ENCODE peak calls at places on chromosomes 1 and 21, in seven cellular contexts. One of them, this sample, is unnamed.

GRCh38 chr21:46237474-46237873 is 8.9 kb upstream of the LSS start:
- DNase-seq in uterus: no peak
- DNase-seq in adrenal gland: no peak
- DNase-seq in NB4: no peak
- DNase-seq in H54: no peak
- DNase-seq in HepG2: no peak
- DNase-seq in body of pancreas: no peak
- DNase-seq in this sample: no peak

GRCh38 chr1:90925928-90926869 is 95.6 kb downstream of the ZNF644 start:
- DNase-seq in uterus: no peak
- DNase-seq in body of pancreas: no peak
- DNase-seq in adrenal gland: no peak
- DNase-seq in NB4: peak; percentile 76
- DNase-seq in HepG2: peak; percentile 23
- DNase-seq in H54: no peak
- DNase-seq in this sample: peak; percentile 59

GRCh38 chr1:233440952-233441401 is 113.5 kb downstream of the MAP3K21 start:
- DNase-seq in NB4: peak; percentile 67
- DNase-seq in H54: peak; percentile 15
- DNase-seq in adrenal gland: peak; percentile 29
- DNase-seq in HepG2: peak; percentile 31
- DNase-seq in body of pancreas: peak; percentile 52
- DNase-seq in uterus: no peak
- DNase-seq in this sample: peak; percentile 34

GRCh38 chr1:10793129-10793651 is 3.3 kb downstream of the CASZ1 start:
- DNase-seq in NB4: peak; percentile 74
- DNase-seq in adrenal gland: no peak
- DNase-seq in uterus: no peak
- DNase-seq in HepG2: no peak
- DNase-seq in body of pancreas: no peak
- DNase-seq in H54: no peak
- DNase-seq in this sample: no peak

GRCh38 chr1:213596729-213597128 is 391.0 kb upstream of the PROX1 start:
- DNase-seq in H54: no peak
- DNase-seq in body of pancreas: peak; percentile 32
- DNase-seq in HepG2: no peak
- DNase-seq in NB4: no peak
- DNase-seq in uterus: no peak
- DNase-seq in adrenal gland: no peak
- DNase-seq in this sample: no peak

GRCh38 chr1:77583483-77583882 is 99.0 kb downstream of the ZZZ3 start:
- DNase-seq in HepG2: no peak
- DNase-seq in adrenal gland: no peak
- DNase-seq in uterus: no peak
- DNase-seq in body of pancreas: no peak
- DNase-seq in NB4: no peak
- DNase-seq in H54: no peak
- DNase-seq in this sample: no peak

GRCh38 chr1:201191723-201192477 is 1.3 kb downstream of the IGFN1 start:
- DNase-seq in H54: peak; percentile 89
- DNase-seq in uterus: peak; percentile 59
- DNase-seq in body of pancreas: no peak
- DNase-seq in HepG2: no peak
- DNase-seq in adrenal gland: no peak
- DNase-seq in NB4: peak; percentile 48
- DNase-seq in this sample: no peak

GRCh38 chr21:33019885-33020557 is 5.7 kb upstream of the OLIG2 start:
- DNase-seq in adrenal gland: no peak
- DNase-seq in NB4: no peak
- DNase-seq in HepG2: no peak
- DNase-seq in body of pancreas: no peak
- DNase-seq in uterus: no peak
- DNase-seq in H54: no peak
- DNase-seq in this sample: peak; percentile 12

GRCh38 chr1:30735124-30735523 is 11.7 kb upstream of the MATN1 start:
- DNase-seq in uterus: no peak
- DNase-seq in body of pancreas: no peak
- DNase-seq in H54: no peak
- DNase-seq in adrenal gland: no peak
- DNase-seq in NB4: no peak
- DNase-seq in HepG2: no peak
- DNase-seq in this sample: no peak

GRCh38 chr1:228064741-228065542 is 17.6 kb upstream of the ARF1 start:
- DNase-seq in uterus: no peak
- DNase-seq in HepG2: no peak
- DNase-seq in body of pancreas: no peak
- DNase-seq in NB4: no peak
- DNase-seq in adrenal gland: no peak
- DNase-seq in H54: no peak
- DNase-seq in this sample: no peak

GRCh38 chr1:187928288-187928687 is 1099.5 kb downstream of the PLA2G4A start:
- DNase-seq in NB4: no peak
- DNase-seq in HepG2: peak; percentile 29
- DNase-seq in H54: no peak
- DNase-seq in uterus: no peak
- DNase-seq in adrenal gland: no peak
- DNase-seq in body of pancreas: no peak
- DNase-seq in this sample: no peak

GRCh38 chr1:155062702-155063411 is 683 bp upstream of the EFNA4 start:
- DNase-seq in uterus: peak; percentile 59
- DNase-seq in adrenal gland: peak; percentile 76
- DNase-seq in NB4: no peak
- DNase-seq in H54: no peak
- DNase-seq in body of pancreas: peak; percentile 69
- DNase-seq in HepG2: peak; percentile 38
- DNase-seq in this sample: peak; percentile 72

GRCh38 chr1:111571987-111572386 is 47.6 kb upstream of the RAP1A start:
- DNase-seq in adrenal gland: peak; percentile 24
- DNase-seq in H54: no peak
- DNase-seq in HepG2: no peak
- DNase-seq in NB4: no peak
- DNase-seq in uterus: no peak
- DNase-seq in body of pancreas: no peak
- DNase-seq in this sample: no peak

GRCh38 chr1:227268943-227269342 is 49.3 kb downstream of the CDC42BPA start:
- DNase-seq in body of pancreas: no peak
- DNase-seq in uterus: no peak
- DNase-seq in H54: no peak
- DNase-seq in NB4: no peak
- DNase-seq in HepG2: no peak
- DNase-seq in adrenal gland: no peak
- DNase-seq in this sample: no peak

GRCh38 chr1:17233675-17234074 is 15.2 kb upstream of the PADI3 start:
- DNase-seq in NB4: peak; percentile 74
- DNase-seq in HepG2: no peak
- DNase-seq in body of pancreas: peak; percentile 88
- DNase-seq in H54: peak; percentile 79
- DNase-seq in uterus: no peak
- DNase-seq in adrenal gland: peak; percentile 26
- DNase-seq in this sample: no peak

GRCh38 chr1:240091614-240092300 is at the start of gene FMN2:
- DNase-seq in uterus: no peak
- DNase-seq in body of pancreas: no peak
- DNase-seq in HepG2: peak; percentile 0
- DNase-seq in H54: peak; percentile 60
- DNase-seq in NB4: no peak
- DNase-seq in adrenal gland: peak; percentile 18
- DNase-seq in this sample: no peak

GRCh38 chr1:240462766-240463410 is 149.1 kb downstream of the GREM2 start:
- DNase-seq in HepG2: no peak
- DNase-seq in body of pancreas: no peak
- DNase-seq in adrenal gland: no peak
- DNase-seq in uterus: no peak
- DNase-seq in NB4: peak; percentile 13
- DNase-seq in H54: no peak
- DNase-seq in this sample: no peak

GRCh38 chr1:3307359-3307758 is 147.1 kb upstream of the ARHGEF16 start:
- DNase-seq in adrenal gland: no peak
- DNase-seq in uterus: no peak
- DNase-seq in H54: no peak
- DNase-seq in NB4: no peak
- DNase-seq in body of pancreas: no peak
- DNase-seq in HepG2: no peak
- DNase-seq in this sample: no peak
- TF ChIP-seq POLR2A in adrenal gland: no peak
- TF ChIP-seq POLR2A in uterus: no peak
- TF ChIP-seq POLR2A in H54: no peak
- TF ChIP-seq POLR2A in NB4: no peak
- TF ChIP-seq POLR2A in body of pancreas: no peak
- TF ChIP-seq POLR2A in HepG2: no peak
- TF ChIP-seq POLR2A in this sample: no peak

GRCh38 chr1:1567152-1567830 is 7.4 kb downstream of the SSU72 start:
- DNase-seq in uterus: no peak
- DNase-seq in H54: no peak
- DNase-seq in body of pancreas: no peak
- DNase-seq in NB4: no peak
- DNase-seq in HepG2: no peak
- DNase-seq in adrenal gland: no peak
- DNase-seq in this sample: no peak

GRCh38 chr1:1563688-1564087 is 11.0 kb downstream of the SSU72 start:
- DNase-seq in adrenal gland: no peak
- DNase-seq in body of pancreas: no peak
- DNase-seq in uterus: no peak
- DNase-seq in NB4: no peak
- DNase-seq in HepG2: no peak
- DNase-seq in H54: no peak
- DNase-seq in this sample: no peak

GRCh38 chr1:1567831-1568380 is 6.8 kb downstream of the SSU72 start:
- DNase-seq in uterus: no peak
- DNase-seq in NB4: no peak
- DNase-seq in adrenal gland: no peak
- DNase-seq in H54: no peak
- DNase-seq in body of pancreas: no peak
- DNase-seq in HepG2: no peak
- DNase-seq in this sample: no peak

GRCh38 chr1:1564278-1564677 is 10.4 kb downstream of the SSU72 start:
- DNase-seq in NB4: no peak
- DNase-seq in adrenal gland: no peak
- DNase-seq in body of pancreas: no peak
- DNase-seq in H54: no peak
- DNase-seq in uterus: no peak
- DNase-seq in HepG2: no peak
- DNase-seq in this sample: peak; percentile 27

DNA sequence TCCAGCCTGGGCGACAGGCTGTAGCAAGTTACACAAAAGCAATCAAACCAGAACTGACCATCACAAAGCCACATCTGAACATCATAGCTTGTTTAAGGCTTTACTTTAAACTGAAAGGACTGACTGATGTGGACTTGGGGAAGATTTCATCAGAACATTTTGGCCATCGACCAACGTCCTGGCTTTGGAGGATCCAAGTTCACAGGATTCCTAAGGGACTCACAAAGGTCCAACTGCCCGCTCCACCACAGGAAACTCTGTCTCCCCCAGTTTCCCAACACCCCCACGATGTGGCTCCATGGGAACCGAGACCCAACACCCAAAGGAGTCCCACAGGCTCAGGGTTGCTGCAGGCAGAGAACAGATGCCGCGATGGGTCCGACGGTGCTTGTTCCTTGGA is 9.3 kb downstream of the SSU72 start:
- DNase-seq in HepG2: no peak
- DNase-seq in adrenal gland: no peak
- DNase-seq in body of pancreas: no peak
- DNase-seq in H54: no peak
- DNase-seq in NB4: no peak
- DNase-seq in uterus: no peak
- DNase-seq in this sample: no peak
- TF ChIP-seq POLR2A in HepG2: no peak
- TF ChIP-seq POLR2A in adrenal gland: no peak
- TF ChIP-seq POLR2A in body of pancreas: no peak
- TF ChIP-seq POLR2A in H54: no peak
- TF ChIP-seq POLR2A in NB4: no peak
- TF ChIP-seq POLR2A in uterus: no peak
- TF ChIP-seq POLR2A in this sample: no peak

GRCh38 chr1:1024421-1025415 is 4.8 kb downstream of the AGRN start:
- DNase-seq in H54: peak; percentile 66
- DNase-seq in adrenal gland: no peak
- DNase-seq in body of pancreas: peak; percentile 80
- DNase-seq in uterus: no peak
- DNase-seq in HepG2: peak; percentile 56
- DNase-seq in NB4: no peak
- DNase-seq in this sample: no peak
- TF ChIP-seq POLR2A in H54: no peak
- TF ChIP-seq POLR2A in adrenal gland: no peak
- TF ChIP-seq POLR2A in body of pancreas: peak; percentile 87
- TF ChIP-seq POLR2A in uterus: no peak
- TF ChIP-seq POLR2A in HepG2: no peak
- TF ChIP-seq POLR2A in NB4: no peak
- TF ChIP-seq POLR2A in this sample: no peak

GRCh38 chr1:46183926-46184557 is 7.8 kb upstream of the P3R3URF start:
- DNase-seq in adrenal gland: no peak
- DNase-seq in body of pancreas: no peak
- DNase-seq in HepG2: no peak
- DNase-seq in NB4: no peak
- DNase-seq in uterus: no peak
- DNase-seq in H54: no peak
- DNase-seq in this sample: no peak

GRCh38 chr1:46184920-46185658 is 8.8 kb upstream of the P3R3URF start:
- DNase-seq in body of pancreas: no peak
- DNase-seq in uterus: no peak
- DNase-seq in adrenal gland: no peak
- DNase-seq in NB4: no peak
- DNase-seq in H54: no peak
- DNase-seq in HepG2: no peak
- DNase-seq in this sample: no peak

GRCh38 chr1:46186076-46186475 is 9.8 kb upstream of the P3R3URF start:
- DNase-seq in NB4: no peak
- DNase-seq in adrenal gland: no peak
- DNase-seq in H54: no peak
- DNase-seq in uterus: no peak
- DNase-seq in body of pancreas: no peak
- DNase-seq in HepG2: no peak
- DNase-seq in this sample: no peak

GRCh38 chr1:46181343-46182260 is 5.3 kb upstream of the P3R3URF start:
- DNase-seq in uterus: no peak
- DNase-seq in HepG2: no peak
- DNase-seq in body of pancreas: no peak
- DNase-seq in H54: no peak
- DNase-seq in NB4: no peak
- DNase-seq in adrenal gland: no peak
- DNase-seq in this sample: no peak

DNA sequence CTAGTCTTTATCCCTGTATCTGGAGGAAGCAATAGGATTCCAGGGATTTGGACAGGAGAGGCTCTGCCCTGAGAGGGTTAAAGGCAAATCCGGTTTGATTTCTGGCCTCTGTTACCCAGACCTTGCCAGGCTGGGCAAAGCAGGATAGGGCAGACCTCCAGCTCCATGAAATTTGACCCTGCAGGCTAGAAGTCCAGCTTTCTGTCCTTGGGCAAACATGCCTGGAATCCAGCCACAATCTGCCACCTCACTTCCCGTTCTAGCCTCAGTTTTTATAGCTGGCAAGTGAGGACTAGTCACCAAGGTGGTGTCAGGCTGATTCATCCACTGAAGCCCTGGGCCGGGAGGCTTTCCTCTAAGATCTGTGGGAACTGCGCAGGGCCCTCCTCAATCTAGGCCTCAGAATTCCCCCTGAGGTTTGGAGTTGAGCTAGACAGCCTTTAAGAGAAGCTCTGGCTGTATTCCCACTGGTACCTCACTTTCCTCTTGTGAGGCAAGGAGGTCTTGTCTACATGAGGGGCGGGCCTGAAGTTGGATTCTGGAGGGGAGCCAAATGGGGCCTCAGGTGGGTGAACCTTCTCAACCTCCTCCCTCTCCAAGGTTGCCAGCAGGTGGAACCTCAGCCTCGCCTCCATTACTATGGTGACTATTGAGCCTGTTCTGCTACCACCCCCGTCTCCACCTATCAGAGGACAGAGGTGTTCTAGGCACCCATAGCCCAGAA is 7.0 kb upstream of the P3R3URF start:
- DNase-seq in NB4: no peak
- DNase-seq in HepG2: peak; percentile 85
- DNase-seq in uterus: peak; percentile 46
- DNase-seq in body of pancreas: peak; percentile 96
- DNase-seq in H54: peak; percentile 93
- DNase-seq in adrenal gland: peak; percentile 91
- DNase-seq in this sample: no peak
- TF ChIP-seq POLR2A in NB4: no peak
- TF ChIP-seq POLR2A in HepG2: peak; percentile 29
- TF ChIP-seq POLR2A in uterus: no peak
- TF ChIP-seq POLR2A in body of pancreas: peak; percentile 76
- TF ChIP-seq POLR2A in H54: no peak
- TF ChIP-seq POLR2A in adrenal gland: no peak
- TF ChIP-seq POLR2A in this sample: no peak

This sample was measured in erythroblast.